ENCODE peak calls at places on chromosomes 6 and 20, in five cellular contexts. X is GF-D8; I is neural crest cell; H is activated CD4-positive, alpha-beta T cell treated with anti-CD3 and anti-CD28 coated beads, Interleukin-2, amount 50 U/mL, for 48 hours; Y is stimulated activated CD8-positive, alpha-beta memory T cell treated with anti-CD3 and anti-CD28 coated beads, Interleukin-4, amount 100 ng/mL, for 24 hours. K is an unnamed sample.

GRCh38 chr20:41087325-41087685 is 50.0 kb upstream of the PLCG1 start:
- DNase-seq in X (no peak), I (no peak), H (no peak), Y (no peak), K (no peak)

GRCh38 chr20:33433465-33433864 is 10.1 kb downstream of the SNTA1 start:
- DNase-seq in X (no peak), I (no peak), H (no peak), Y (no peak), K (peak)

GRCh38 chr20:23156170-23156841 is 70.2 kb upstream of the CD93 start:
- DNase-seq in X (peak), I (no peak), H (no peak), Y (no peak), K (no peak)

GRCh38 chr6:52514514-52514913 is 62.3 kb downstream of the TRAM2 start:
- DNase-seq in X (no peak), I (no peak), H (no peak), Y (no peak), K (peak)

GRCh38 chr20:15642676-15643075 is 930.6 kb downstream of the KIF16B start:
- DNase-seq in X (no peak), I (no peak), H (no peak), Y (no peak), K (no peak)

GRCh38 chr20:29497261-29497671 is 1760.2 kb upstream of the DEFB115 start:
- DNase-seq in X (no peak), I (no peak), H (no peak), Y (no peak), K (no peak)

GRCh38 chr6:77620290-77620882 is 32.5 kb upstream of the MEI4 start:
- DNase-seq in X (no peak), I (peak), H (no peak), Y (no peak), K (no peak)

GRCh38 chr6:122008105-122009100 is 391.0 kb upstream of the HSF2 start:
- DNase-seq in X (no peak), I (no peak), H (no peak), Y (no peak), K (no peak)

GRCh38 chr6:114997813-114998292 is 655.0 kb upstream of the HS3ST5 start:
- DNase-seq in X (no peak), I (no peak), H (no peak), Y (no peak), K (no peak)

GRCh38 chr6:33430991-33431879 is 11.4 kb downstream of the SYNGAP1 start:
- DNase-seq in X (peak), I (peak), H (peak), Y (peak), K (peak)

GRCh38 chr20:62406635-62407176 is 379 bp downstream of the CABLES2 start:
- DNase-seq in X (no peak), I (no peak), H (no peak), Y (no peak), K (peak)

GRCh38 chr6:114342086-114342825 is 567 bp downstream of the HS3ST5 start:
- DNase-seq in X (no peak), I (peak), H (peak), Y (no peak), K (no peak)

GRCh38 chr20:50572922-50573777 is 63.0 kb downstream of the PTPN1 start:
- DNase-seq in X (peak), I (no peak), H (no peak), Y (no peak), K (no peak)

GRCh38 chr6:4459981-4460380 is 316.2 kb upstream of the CDYL start:
- DNase-seq in X (no peak), I (no peak), H (no peak), Y (no peak), K (no peak)

K was measured in uterus.